ENCODE peak calls at places on chromosome 9, in nine cellular contexts. P is HEK293T, V is A549, W is sciatic nerve, U is erythroblast, N is K562, X is mucosa of descending colon, M is endodermal cell, G is ecto neural progenitor cell. B is an unnamed sample.

GRCh38 chr9:90141723-90142122 is 500.9 kb downstream of the DIRAS2 start:
- DNase-seq in P (peak; percentile 14), V (no peak), W (no peak), U (no peak), N (peak; percentile 1), X (no peak), M (no peak), G (no peak), B (peak; percentile 13)

GRCh38 chr9:85142461-85143401 is 473.2 kb downstream of the NTRK2 start:
- DNase-seq in P (peak; percentile 48), V (peak; percentile 3), W (peak; percentile 72), U (no peak), N (peak; percentile 1), X (no peak), M (no peak), G (no peak), B (no peak)

GRCh38 chr9:81613002-81613750 is 76.2 kb downstream of the TLE1 start:
- DNase-seq in P (no peak), V (no peak), W (peak; percentile 80), U (peak; percentile 22), N (no peak), X (no peak), M (no peak), G (no peak), B (no peak)

GRCh38 chr9:125462766-125463384 is 201.2 kb downstream of the GAPVD1 start:
- DNase-seq in P (no peak), V (no peak), W (no peak), U (no peak), N (no peak), X (no peak), M (no peak), G (peak; percentile 69), B (peak; percentile 78)

GRCh38 chr9:128006360-128007024 is 25.7 kb upstream of the EEIG1 start:
- DNase-seq in P (no peak), V (no peak), W (no peak), U (no peak), N (no peak), X (no peak), M (no peak), G (no peak), B (no peak)

GRCh38 chr9:107870927-107871720 is 381.6 kb upstream of the KLF4 start:
- DNase-seq in P (no peak), V (no peak), W (no peak), U (no peak), N (no peak), X (no peak), M (no peak), G (no peak), B (no peak)

GRCh38 chr9:33131505-33132248 is 35.5 kb downstream of the B4GALT1 start:
- DNase-seq in P (no peak), V (no peak), W (no peak), U (no peak), N (no peak), X (no peak), M (no peak), G (no peak), B (no peak)

GRCh38 chr9:76394896-76395244 is 644 bp upstream of the RFK start:
- DNase-seq in P (peak; percentile 45), V (peak; percentile 74), W (peak; percentile 65), U (peak; percentile 95), N (peak; percentile 86), X (no peak), M (peak; percentile 87), G (peak; percentile 77), B (peak; percentile 78)

GRCh38 chr9:113935677-113936380 is 59.7 kb downstream of the ZNF618 start:
- DNase-seq in P (no peak), V (no peak), W (no peak), U (no peak), N (no peak), X (no peak), M (peak; percentile 62), G (peak; percentile 50), B (no peak)

GRCh38 chr9:97954550-97954989 is 16.6 kb upstream of the HEMGN start:
- DNase-seq in P (peak; percentile 72), V (peak; percentile 76), W (no peak), U (peak; percentile 87), N (peak; percentile 92), X (no peak), M (peak; percentile 87), G (peak; percentile 51), B (no peak)

GRCh38 chr9:92489209-92489608 is 6.9 kb upstream of the ASPN start:
- DNase-seq in P (no peak), V (no peak), W (no peak), U (no peak), N (no peak), X (no peak), M (no peak), G (no peak), B (no peak)

GRCh38 chr9:113763429-113763828 is 112.7 kb upstream of the ZNF618 start:
- DNase-seq in P (no peak), V (no peak), W (no peak), U (no peak), N (no peak), X (no peak), M (no peak), G (no peak), B (no peak)

GRCh38 chr9:110148384-110148783 is 59.6 kb downstream of the C9orf152 start:
- DNase-seq in P (no peak), V (no peak), W (no peak), U (peak; percentile 16), N (no peak), X (no peak), M (no peak), G (no peak), B (no peak)

GRCh38 chr9:137306546-137307254 is 4.6 kb upstream of the NRARP start:
- DNase-seq in P (no peak), V (no peak), W (peak; percentile 60), U (no peak), N (no peak), X (peak; percentile 64), M (peak; percentile 49), G (peak; percentile 56), B (no peak)

GRCh38 chr9:121604242-121604641 is 47.2 kb upstream of the DAB2IP start:
- DNase-seq in P (no peak), V (no peak), W (no peak), U (no peak), N (peak; percentile 3), X (no peak), M (peak; percentile 70), G (no peak), B (no peak)

GRCh38 chr9:92663951-92664350 is 6.0 kb downstream of the IPPK start:
- DNase-seq in P (no peak), V (no peak), W (no peak), U (no peak), N (no peak), X (no peak), M (no peak), G (no peak), B (no peak)

GRCh38 chr9:137127301-137128157 is 11.4 kb upstream of the GRIN1 start:
- DNase-seq in P (no peak), V (no peak), W (no peak), U (peak; percentile 90), N (peak; percentile 77), X (no peak), M (peak; percentile 28), G (no peak), B (no peak)

GRCh38 chr9:72203205-72203803 is 54.1 kb downstream of the GDA start:
- DNase-seq in P (peak; percentile 62), V (peak; percentile 64), W (no peak), U (peak; percentile 5), N (peak; percentile 32), X (no peak), M (peak; percentile 66), G (no peak), B (peak; percentile 4)

B was measured in NCI-H2227 treated with DMSO at 0.1 percent for 48 hours.